ENCODE peak calls at places on chromosomes 13 and 19, in six cellular contexts. One of them, this sample, is unnamed.

GRCh38 chr13:51148952-51149573 is 38.0 kb upstream of the C13orf42 start:
- DNase-seq in mucosa of gallbladder: peak
- DNase-seq in GM18507: no peak
- DNase-seq in hippocampal formation: peak
- DNase-seq in NCI-H226: no peak
- DNase-seq in cardiac muscle cell: peak
- DNase-seq in this sample: peak

GRCh38 chr13:113906566-113906965 is 42.7 kb upstream of the GAS6 start:
- DNase-seq in mucosa of gallbladder: no peak
- DNase-seq in GM18507: no peak
- DNase-seq in hippocampal formation: no peak
- DNase-seq in NCI-H226: peak
- DNase-seq in cardiac muscle cell: no peak
- DNase-seq in this sample: no peak

GRCh38 chr19:41323430-41324125 is 13.6 kb downstream of the CCDC97 start:
- DNase-seq in mucosa of gallbladder: no peak
- DNase-seq in GM18507: no peak
- DNase-seq in hippocampal formation: no peak
- DNase-seq in NCI-H226: peak
- DNase-seq in cardiac muscle cell: peak
- DNase-seq in this sample: peak

GRCh38 chr13:106291006-106291405 is 244.5 kb downstream of the EFNB2 start:
- DNase-seq in mucosa of gallbladder: no peak
- DNase-seq in GM18507: no peak
- DNase-seq in hippocampal formation: no peak
- DNase-seq in NCI-H226: peak
- DNase-seq in cardiac muscle cell: peak
- DNase-seq in this sample: no peak

GRCh38 chr13:88022826-88023225 is 351.7 kb downstream of the SLITRK5 start:
- DNase-seq in mucosa of gallbladder: no peak
- DNase-seq in GM18507: no peak
- DNase-seq in hippocampal formation: no peak
- DNase-seq in NCI-H226: no peak
- DNase-seq in cardiac muscle cell: peak
- DNase-seq in this sample: no peak

GRCh38 chr13:31538067-31539042 is 201.0 kb upstream of the RXFP2 start:
- DNase-seq in mucosa of gallbladder: peak
- DNase-seq in GM18507: no peak
- DNase-seq in hippocampal formation: no peak
- DNase-seq in NCI-H226: peak
- DNase-seq in cardiac muscle cell: peak
- DNase-seq in this sample: peak

GRCh38 chr19:40556953-40557530 is 19.6 kb upstream of the SHKBP1 start:
- DNase-seq in mucosa of gallbladder: no peak
- DNase-seq in GM18507: no peak
- DNase-seq in hippocampal formation: no peak
- DNase-seq in NCI-H226: no peak
- DNase-seq in cardiac muscle cell: no peak
- DNase-seq in this sample: no peak

GRCh38 chr19:49432141-49433073 is 7.2 kb downstream of the GFY start:
- DNase-seq in mucosa of gallbladder: no peak
- DNase-seq in GM18507: no peak
- DNase-seq in hippocampal formation: no peak
- DNase-seq in NCI-H226: no peak
- DNase-seq in cardiac muscle cell: no peak
- DNase-seq in this sample: no peak

GRCh38 chr13:25406377-25406776 is 34.6 kb downstream of the ATP8A2 start:
- DNase-seq in mucosa of gallbladder: no peak
- DNase-seq in GM18507: no peak
- DNase-seq in hippocampal formation: no peak
- DNase-seq in NCI-H226: no peak
- DNase-seq in cardiac muscle cell: no peak
- DNase-seq in this sample: no peak

GRCh38 chr19:42114412-42114811 is 17.8 kb downstream of the POU2F2 start:
- DNase-seq in mucosa of gallbladder: no peak
- DNase-seq in GM18507: no peak
- DNase-seq in hippocampal formation: no peak
- DNase-seq in NCI-H226: no peak
- DNase-seq in cardiac muscle cell: no peak
- DNase-seq in this sample: no peak

GRCh38 chr13:71252191-71252704 is 614.8 kb downstream of the DACH1 start:
- DNase-seq in mucosa of gallbladder: no peak
- DNase-seq in GM18507: no peak
- DNase-seq in hippocampal formation: no peak
- DNase-seq in NCI-H226: no peak
- DNase-seq in cardiac muscle cell: peak
- DNase-seq in this sample: no peak

GRCh38 chr19:39319892-39320168 is 833 bp downstream of the LRFN1 start:
- DNase-seq in mucosa of gallbladder: no peak
- DNase-seq in GM18507: no peak
- DNase-seq in hippocampal formation: no peak
- DNase-seq in NCI-H226: no peak
- DNase-seq in cardiac muscle cell: no peak
- DNase-seq in this sample: no peak

GRCh38 chr19:533485-534058 is 2.0 kb downstream of the CDC34 start:
- DNase-seq in mucosa of gallbladder: no peak
- DNase-seq in GM18507: no peak
- DNase-seq in hippocampal formation: no peak
- DNase-seq in NCI-H226: no peak
- DNase-seq in cardiac muscle cell: no peak
- DNase-seq in this sample: no peak

GRCh38 chr19:33437351-33438015 is 64.0 kb downstream of the CEBPG start:
- DNase-seq in mucosa of gallbladder: no peak
- DNase-seq in GM18507: no peak
- DNase-seq in hippocampal formation: no peak
- DNase-seq in NCI-H226: no peak
- DNase-seq in cardiac muscle cell: no peak
- DNase-seq in this sample: no peak

This sample was measured in amniotic stem cell.